ENCODE peak calls at places on chromosomes 6 and 20, in four cellular contexts. U is WTC11, S is H1, C is K562. E is an unnamed sample.

GRCh38 chr6:55868910-55869479 is 6.4 kb downstream of the BMP5 start:
- DNase-seq in U (no peak), S (no peak), C (no peak), E (peak; percentile 2)

GRCh38 chr6:72715119-72715518 is 93.3 kb downstream of the KCNQ5 start:
- DNase-seq in U (no peak), S (no peak), C (no peak), E (no peak)

GRCh38 chr6:36607782-36608386 is 13.7 kb downstream of the SRSF3 start:
- DNase-seq in U (peak; percentile 9), S (no peak), C (no peak), E (no peak)

GRCh38 chr20:41361757-41362747 is 4.6 kb downstream of the EMILIN3 start:
- DNase-seq in U (no peak), S (no peak), C (peak; percentile 32), E (no peak)

GRCh38 chr6:11434565-11435326 is 102.8 kb upstream of the TMEM170B start:
- DNase-seq in U (no peak), S (no peak), C (no peak), E (no peak)

GRCh38 chr6:150902142-150902800 is 36.8 kb downstream of the MTHFD1L start:
- DNase-seq in U (no peak), S (no peak), C (no peak), E (no peak)

GRCh38 chr6:105326216-105326615 is 76.7 kb downstream of the PREP start:
- DNase-seq in U (no peak), S (no peak), C (no peak), E (peak; percentile 56)

GRCh38 chr6:39823187-39823815 is 31.1 kb downstream of the DAAM2 start:
- DNase-seq in U (no peak), S (no peak), C (no peak), E (no peak)

GRCh38 chr6:18457065-18457817 is 70.1 kb downstream of the RNF144B start:
- DNase-seq in U (no peak), S (no peak), C (no peak), E (no peak)

GRCh38 chr20:44138859-44139258 is 48.1 kb downstream of the JPH2 start:
- DNase-seq in U (no peak), S (no peak), C (no peak), E (no peak)
- TF ChIP-seq ATF3 in U (no peak), S (no peak), C (no peak), E (no peak)

GRCh38 chr20:63151554-63152321 is 64.2 kb downstream of the YTHDF1 start:
- DNase-seq in U (no peak), S (no peak), C (no peak), E (no peak)
- TF ChIP-seq ATF3 in U (no peak), S (no peak), C (no peak), E (no peak)

DNA sequence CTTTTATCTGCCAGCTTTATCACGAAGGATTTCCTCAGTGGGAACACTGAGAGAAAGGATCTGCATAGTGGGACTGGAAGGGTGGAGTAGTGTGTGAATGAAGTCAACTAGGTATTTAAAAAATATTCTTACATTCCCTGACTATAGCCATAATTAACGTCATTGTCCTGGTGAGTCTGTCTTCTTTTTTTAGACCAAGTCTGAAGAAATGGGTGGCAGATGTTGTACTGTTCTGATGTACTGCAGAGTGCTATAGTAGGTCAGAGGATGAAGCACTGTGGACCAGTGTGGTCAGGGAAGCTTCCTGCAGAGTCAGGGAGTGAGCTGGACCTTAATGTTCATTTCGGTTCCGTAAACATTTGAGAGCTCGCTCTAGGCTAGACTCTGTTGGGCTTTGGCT is 11.9 kb downstream of the TULP4 start:
- DNase-seq in U (no peak), S (no peak), C (no peak), E (no peak)
- TF ChIP-seq ATF3 in U (no peak), S (no peak), C (no peak), E (no peak)

GRCh38 chr6:144307880-144308279 is 22.7 kb downstream of the UTRN start:
- DNase-seq in U (no peak), S (no peak), C (no peak), E (no peak)
- TF ChIP-seq ATF3 in U (no peak), S (peak; percentile 75), C (no peak), E (no peak)

DNA sequence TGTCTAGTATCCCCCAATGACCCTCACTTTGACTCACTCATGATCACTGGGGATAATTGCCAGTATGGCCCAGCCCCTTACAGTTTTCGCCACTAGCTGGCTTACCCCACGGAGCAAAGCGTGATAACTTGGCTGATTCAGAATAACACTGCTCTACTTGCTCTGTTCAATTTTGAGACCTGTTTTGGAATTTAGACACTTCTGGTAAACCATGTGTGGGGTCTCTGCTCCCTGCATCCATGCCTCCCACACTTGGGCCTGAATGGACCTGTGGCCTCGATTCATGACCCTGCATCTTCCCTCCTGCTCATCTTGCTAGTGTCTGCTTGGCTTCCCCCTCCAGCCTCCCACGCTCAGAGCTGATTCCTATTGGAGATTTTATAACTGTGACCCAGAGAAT is 48.9 kb downstream of the FOXA2 start:
- DNase-seq in U (no peak), S (no peak), C (no peak), E (no peak)
- TF ChIP-seq ATF3 in U (no peak), S (no peak), C (no peak), E (no peak)

GRCh38 chr6:6694825-6695710 is 106.5 kb downstream of the LY86 start:
- DNase-seq in U (peak; percentile 63), S (peak; percentile 31), C (peak; percentile 37), E (no peak)
- TF ChIP-seq ATF3 in U (no peak), S (no peak), C (no peak), E (no peak)

GRCh38 chr6:45422541-45423110 is 44.9 kb upstream of the SUPT3H start:
- DNase-seq in U (peak; percentile 53), S (no peak), C (no peak), E (no peak)
- TF ChIP-seq ATF3 in U (no peak), S (no peak), C (no peak), E (no peak)

DNA sequence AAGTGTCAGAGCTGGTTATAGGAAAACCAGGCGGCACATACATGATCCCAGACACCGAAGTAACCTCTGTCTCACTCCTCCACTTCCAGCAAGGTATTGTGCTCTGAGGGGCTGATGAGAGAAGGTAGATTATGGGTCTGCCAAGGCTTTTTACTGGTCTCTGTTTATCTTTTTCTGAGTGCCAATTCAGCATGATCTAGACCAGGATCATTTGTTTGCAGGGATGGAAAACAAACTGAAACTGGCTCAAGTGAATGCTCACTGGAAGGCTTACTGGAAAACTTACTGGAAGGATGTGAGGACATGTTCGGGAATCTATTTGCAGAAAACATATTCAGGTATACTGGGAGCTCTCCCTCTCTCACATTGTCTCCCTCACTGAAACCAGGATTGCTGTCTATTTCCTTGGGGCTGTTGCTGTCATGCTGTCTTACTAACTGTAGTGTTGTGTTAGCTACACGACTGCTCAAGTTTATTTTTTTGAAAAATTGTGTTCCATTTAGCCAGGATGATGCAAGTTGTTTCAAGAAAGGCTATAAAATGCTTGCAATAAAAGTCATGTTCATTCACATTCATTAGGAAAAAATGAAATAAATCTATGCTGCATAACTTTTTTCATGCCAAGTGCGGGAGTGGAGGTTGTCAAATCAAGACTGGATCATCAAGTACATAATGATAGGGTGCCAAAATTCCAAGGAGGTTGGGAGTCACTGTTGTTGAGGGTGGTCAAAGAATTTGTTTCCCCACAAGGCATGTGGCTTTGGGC is 37.0 kb downstream of the KLHL31 start:
- DNase-seq in U (no peak), S (no peak), C (no peak), E (no peak)
- TF ChIP-seq ATF3 in U (no peak), S (no peak), C (no peak), E (no peak)